ENCODE peak calls at places on chromosome 15, in eight cellular contexts. J is left ventricle myocardium inferior, B is aorta, K is cardiac muscle cell, U is mammary epithelial cell, S is hepatocyte, P is breast epithelium, E is stomach. L is an unnamed sample.

GRCh38 chr15:79094611-79095021 is 4.0 kb upstream of the RASGRF1 start:
- DNase-seq in P (no peak), B (no peak), E (no peak), J (no peak), U (no peak), K (no peak), S (no peak), L (peak; percentile 37)

GRCh38 chr15:90001062-90001682 is at the start of gene ZNF710:
- DNase-seq in J (peak; percentile 56), U (peak; percentile 56), S (peak; percentile 84), K (peak; percentile 80), B (peak; percentile 83), P (peak; percentile 32), E (no peak), L (peak; percentile 80)

GRCh38 chr15:62880278-62880677 is 162.3 kb upstream of the TPM1 start:
- DNase-seq in B (no peak), P (no peak), J (no peak), E (no peak), U (no peak), K (peak; percentile 69), S (no peak), L (no peak)

GRCh38 chr15:89171136-89172072 is 50.0 kb downstream of the RLBP1 start:
- DNase-seq in K (peak; percentile 54), U (no peak), E (peak; percentile 71), J (no peak), B (no peak), S (peak; percentile 80), P (no peak), L (no peak)

GRCh38 chr15:94027571-94027970 is 203.8 kb upstream of the MCTP2 start:
- DNase-seq in J (no peak), B (no peak), E (no peak), P (no peak), U (no peak), K (no peak), S (no peak), L (no peak)

GRCh38 chr15:73305331-73306211 is 63.2 kb downstream of the HCN4 start:
- DNase-seq in B (no peak), K (peak; percentile 86), S (peak; percentile 82), U (peak; percentile 75), J (no peak), P (no peak), E (no peak), L (no peak)

GRCh38 chr15:83106994-83107840 is at the start of gene TM6SF1:
- DNase-seq in U (no peak), S (peak; percentile 26), E (no peak), K (no peak), J (no peak), P (no peak), B (peak; percentile 76), L (no peak)

GRCh38 chr15:31108836-31109235 is 7.3 kb upstream of the TRPM1 start:
- DNase-seq in P (no peak), S (no peak), E (no peak), B (no peak), U (no peak), J (no peak), K (no peak), L (no peak)

GRCh38 chr15:53197426-53197839 is 407.3 kb upstream of the ONECUT1 start:
- DNase-seq in J (peak; percentile 27), P (peak; percentile 27), U (peak; percentile 46), K (peak; percentile 51), E (peak; percentile 63), S (peak; percentile 83), B (peak; percentile 86), L (no peak)

GRCh38 chr15:59166156-59166555 is 40.5 kb upstream of the LDHAL6B start:
- DNase-seq in P (no peak), E (no peak), J (no peak), S (no peak), U (no peak), K (peak; percentile 66), B (no peak), L (no peak)

GRCh38 chr15:90184786-90185704 is 16.1 kb upstream of the SEMA4B start:
- DNase-seq in J (peak; percentile 75), S (peak; percentile 87), U (peak; percentile 72), P (peak; percentile 43), K (peak; percentile 43), B (peak; percentile 90), E (peak; percentile 74), L (no peak)

GRCh38 chr15:73196113-73196512 is 143.8 kb downstream of the NEO1 start:
- DNase-seq in U (no peak), B (no peak), P (no peak), J (no peak), E (no peak), S (no peak), K (peak; percentile 27), L (no peak)

GRCh38 chr15:78880828-78881227 is 8.1 kb downstream of the MORF4L1 start:
- DNase-seq in S (no peak), E (no peak), P (no peak), U (no peak), K (peak; percentile 17), J (no peak), B (no peak), L (no peak)

GRCh38 chr15:71677352-71677751 is 133.0 kb upstream of the NR2E3 start:
- DNase-seq in S (no peak), K (no peak), E (no peak), J (no peak), P (no peak), U (no peak), B (no peak), L (no peak)

GRCh38 chr15:76996526-76997401 is 1.8 kb downstream of the PSTPIP1 start:
- DNase-seq in U (no peak), S (no peak), B (peak; percentile 84), E (no peak), K (peak; percentile 57), J (peak; percentile 39), P (no peak), L (peak; percentile 75)

GRCh38 chr15:34243226-34243625 is 18.4 kb downstream of the EMC4 start:
- DNase-seq in B (no peak), U (no peak), E (no peak), K (no peak), J (no peak), S (no peak), P (no peak), L (no peak)

GRCh38 chr15:45130291-45131000 is 652 bp downstream of the DUOX1 start:
- DNase-seq in B (peak; percentile 36), P (no peak), J (no peak), K (no peak), U (no peak), S (no peak), E (no peak), L (no peak)
- H3K27ac ChIP-seq in B (no peak overlapping the region), P (no peak overlapping the region), J (no peak overlapping the region), K (no peak overlapping the region), U (peak overlapping the region; percentile 22), S (no peak overlapping the region), E (peak overlapping the region; percentile 65), L (no peak overlapping the region)

GRCh38 chr15:26772588-26773484 is at the start of gene GABRB3:
- DNase-seq in J (peak; percentile 69), E (peak; percentile 69), P (no peak), S (peak; percentile 59), K (peak; percentile 55), U (no peak), B (peak; percentile 84), L (no peak)
- H3K4me3 ChIP-seq in J (peak within 1 kb of the TSS; percentile 69), E (peak within 1 kb of the TSS; percentile 70), P (peak within 1 kb of the TSS; percentile 74), S (peak within 1 kb of the TSS; percentile 49), K (peak within 1 kb of the TSS; percentile 40), U (no peak within 1 kb of the TSS), B (peak within 1 kb of the TSS; percentile 80), L (peak within 1 kb of the TSS; percentile 41)

GRCh38 chr15:37086521-37086920 is 13.8 kb downstream of the MEIS2 start:
- DNase-seq in J (no peak), P (no peak), B (no peak), E (no peak), K (no peak), U (no peak), S (no peak), L (no peak)
- H3K27ac ChIP-seq in J (peak overlapping the region; percentile 69), P (no peak overlapping the region), B (no peak overlapping the region), E (no peak overlapping the region), K (peak overlapping the region; percentile 76), U (no peak overlapping the region), S (no peak overlapping the region), L (no peak overlapping the region)

GRCh38 chr15:41512512-41513281 is 930 bp downstream of the LTK start:
- DNase-seq in U (no peak), B (no peak), P (no peak), K (no peak), E (peak; percentile 55), S (no peak), J (no peak), L (no peak)

GRCh38 chr15:41512078-41512394 is 1.6 kb downstream of the LTK start:
- DNase-seq in S (no peak), B (no peak), E (no peak), P (no peak), J (no peak), K (no peak), U (no peak), L (no peak)

GRCh38 chr15:41510728-41511127 is 2.9 kb downstream of the LTK start:
- DNase-seq in U (no peak), S (no peak), J (no peak), B (no peak), P (no peak), K (no peak), E (no peak), L (no peak)

GRCh38 chr15:41513282-41514227 is at the start of gene LTK:
- DNase-seq in B (no peak), P (no peak), J (no peak), U (no peak), E (no peak), K (no peak), S (peak; percentile 69), L (no peak)

DNA sequence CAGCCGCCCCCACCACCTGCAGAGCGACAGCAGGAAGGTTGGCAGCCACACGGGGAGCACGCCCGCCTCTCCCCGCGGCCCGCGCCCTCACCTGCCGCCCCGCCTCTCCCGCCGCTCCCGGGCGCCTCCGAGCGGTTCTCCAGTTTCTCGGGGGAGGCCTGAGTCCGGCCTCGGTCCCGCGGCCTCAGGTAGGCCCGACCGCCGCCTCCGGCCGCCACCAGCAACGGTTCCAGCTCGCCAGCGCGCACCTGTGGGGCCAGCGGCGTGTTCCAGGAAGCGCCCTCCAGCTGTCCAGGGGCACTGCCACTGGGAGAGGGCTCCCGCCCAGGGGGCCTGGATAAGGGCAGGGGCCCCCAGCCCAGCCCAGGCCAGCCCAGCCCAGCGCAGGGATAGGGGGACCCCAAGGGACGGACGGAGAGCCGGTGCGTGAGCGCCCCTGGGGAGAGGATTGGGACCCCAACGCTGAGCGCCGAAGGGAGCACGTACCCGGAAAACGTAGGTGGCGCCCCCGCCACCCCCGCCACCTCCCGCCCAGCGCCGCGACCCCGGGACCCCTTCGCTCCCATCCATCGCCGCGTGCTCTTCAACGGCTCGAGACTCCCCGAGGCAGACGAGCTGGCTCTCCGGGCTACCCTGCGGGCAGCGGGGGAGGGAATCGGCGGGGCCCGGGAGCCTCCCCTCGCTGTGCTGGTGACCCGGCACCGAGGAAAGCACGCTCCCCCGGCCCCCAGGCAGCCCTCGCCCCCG is 2.1 kb downstream of the LTK start:
- DNase-seq in U (no peak), J (no peak), B (no peak), E (peak; percentile 60), P (no peak), S (peak; percentile 55), K (no peak), L (no peak)
- H3K4me3 ChIP-seq in U (no peak overlapping the region), J (peak overlapping the region; percentile 67), B (no peak overlapping the region), E (peak overlapping the region; percentile 45), P (peak overlapping the region; percentile 56), S (peak overlapping the region; percentile 13), K (peak overlapping the region; percentile 15), L (peak overlapping the region; percentile 17)

L was measured in tibial artery.